ENCODE peak calls at places on chromosomes 11 and 22, in four cellular contexts. F, G, H and K are unnamed samples. For H3K4me1 and H3K27me3, the result is how much of the 10 kb centered on the place peaks cover.

GRCh38 chr22:20781272-20781990 is 7.5 kb downstream of the SERPIND1 start:
- DNase-seq in F (no peak), G (no peak), H (peak), K (no peak)

GRCh38 chr22:47207387-47207786 is 444.9 kb downstream of the TBC1D22A start:
- DNase-seq in F (peak), G (peak), H (no peak), K (peak)

GRCh38 chr11:77833302-77833701 is 12.4 kb downstream of the AAMDC start:
- DNase-seq in F (no peak), G (no peak), H (no peak), K (no peak)

GRCh38 chr11:48122656-48123055 is 94.0 kb upstream of the OR4B1 start:
- DNase-seq in F (no peak), G (no peak), H (no peak), K (no peak)

GRCh38 chr11:46736615-46737014 is 17.6 kb downstream of the F2 start:
- DNase-seq in F (no peak), G (no peak), H (no peak), K (no peak)

GRCh38 chr11:34594603-34595002 is 26.3 kb upstream of the EHF start:
- DNase-seq in F (no peak), G (no peak), H (no peak), K (no peak)

GRCh38 chr11:19995131-19995530 is 165.1 kb downstream of the DBX1 start:
- DNase-seq in F (no peak), G (no peak), H (peak), K (no peak)

GRCh38 chr11:119332111-119332765 is 2.1 kb upstream of the RNF26 start:
- DNase-seq in F (no peak), G (no peak), H (no peak), K (no peak)

GRCh38 chr11:39365809-39366436 is 2093.5 kb downstream of the LRRC4C start:
- DNase-seq in F (no peak), G (no peak), H (no peak), K (no peak)

GRCh38 chr11:67615455-67616430 is 9.0 kb downstream of the NDUFV1 start:
- DNase-seq in F (peak), G (peak), H (no peak), K (peak)

GRCh38 chr11:124174001-124174400 is 9.1 kb upstream of the OR10D3 start:
- DNase-seq in F (no peak), G (no peak), H (peak), K (no peak)

GRCh38 chr11:111299111-111300026 is 1.0 kb downstream of the POU2AF3 start:
- DNase-seq in F (peak), G (peak), H (peak), K (peak)

GRCh38 chr11:119094816-119095065 is 6.9 kb downstream of the DPAGT1 start:
- DNase-seq in F (peak), G (peak), H (peak), K (peak)

GRCh38 chr11:13668957-13669521 is 571 bp downstream of the FAR1 start:
- DNase-seq in F (peak), G (peak), H (peak), K (peak)

GRCh38 chr22:42648368-42649260 is 578 bp downstream of the CYB5R3 start:
- DNase-seq in F (peak), G (peak), H (no peak), K (peak)

GRCh38 chr11:110249066-110249465 is 47.3 kb downstream of the RDX start:
- DNase-seq in F (no peak), G (no peak), H (no peak), K (no peak)

GRCh38 chr22:39297490-39298193 is 21.8 kb downstream of the RPL3 start:
- DNase-seq in F (no peak), G (peak), H (no peak), K (peak)

GRCh38 chr11:65224939-65225283 is 36.9 kb upstream of the POLA2 start:
- DNase-seq in F (no peak), G (peak), H (peak), K (peak)

GRCh38 chr22:43313497-43314474 is 29.4 kb downstream of the SCUBE1 start:
- DNase-seq in F (no peak), G (no peak), H (no peak), K (peak)

GRCh38 chr11:69140635-69141034 is 15.1 kb upstream of the SMIM38 start:
- DNase-seq in F (no peak), G (peak), H (no peak), K (no peak)

GRCh38 chr11:69144719-69145365 is 10.9 kb upstream of the SMIM38 start:
- DNase-seq in F (no peak), G (no peak), H (peak), K (no peak)

GRCh38 chr11:69142894-69143293 is 12.8 kb upstream of the SMIM38 start:
- DNase-seq in F (no peak), G (peak), H (no peak), K (no peak)

GRCh38 chr11:69144316-69144715 is 11.4 kb upstream of the SMIM38 start:
- DNase-seq in F (no peak), G (no peak), H (peak), K (peak)

GRCh38 chr11:69141742-69142141 is 14.0 kb upstream of the SMIM38 start:
- DNase-seq in F (no peak), G (peak), H (peak), K (no peak)
- H3K4me1 ChIP-seq in F (under half), G (under half), H (under half), K (under half)

GRCh38 chr22:17540481-17540880 is 22.8 kb upstream of the SLC25A18 start:
- DNase-seq in F (no peak), G (no peak), H (no peak), K (no peak)
- H3K27me3 ChIP-seq in F (under half), G (under half), H (under half), K (under half)

GRCh38 chr22:44445731-44446130 is 52.3 kb downstream of the RTL6 start:
- DNase-seq in F (no peak), G (no peak), H (no peak), K (no peak)
- H3K4me1 ChIP-seq in F (under half), G (under half), H (under half), K (under half)

GRCh38 chr11:80031014-80031565 is 590.3 kb upstream of the TENM4 start:
- DNase-seq in F (no peak), G (no peak), H (no peak), K (no peak)
- H3K27me3 ChIP-seq in F (under half), G (under half), H (under half), K (under half)

GRCh38 chr11:45530111-45530510 is 135.3 kb downstream of the CHST1 start:
- DNase-seq in F (no peak), G (no peak), H (no peak), K (no peak)
- H3K4me1 ChIP-seq in F (under half), G (under half), H (under half), K (under half)